ENCODE peak calls at places on chromosomes 2 and 18, in five cellular contexts. One of them, this sample, is unnamed.
A peak's percentile ranks its signal among the peaks of the same experiment; 100 is the strongest.

GRCh38 chr18:53153281-53153680 is 813.3 kb downstream of the DCC start:
- DNase-seq in left ventricle myocardium inferior: no peak
- DNase-seq in A549: peak; percentile 1
- DNase-seq in body of pancreas: no peak
- DNase-seq in astrocyte: no peak
- DNase-seq in this sample: no peak

GRCh38 chr2:127014630-127015029 is 92.3 kb downstream of the BIN1 start:
- DNase-seq in astrocyte: peak; percentile 81
- DNase-seq in left ventricle myocardium inferior: no peak
- DNase-seq in A549: no peak
- DNase-seq in body of pancreas: no peak
- DNase-seq in this sample: no peak

GRCh38 chr2:100243671-100244030 is 78.7 kb downstream of the LONRF2 start:
- DNase-seq in body of pancreas: no peak
- DNase-seq in astrocyte: no peak
- DNase-seq in left ventricle myocardium inferior: no peak
- DNase-seq in A549: no peak
- DNase-seq in this sample: no peak

GRCh38 chr18:13245481-13246000 is 27.0 kb downstream of the LDLRAD4 start:
- DNase-seq in body of pancreas: no peak
- DNase-seq in astrocyte: no peak
- DNase-seq in A549: no peak
- DNase-seq in left ventricle myocardium inferior: no peak
- DNase-seq in this sample: no peak

GRCh38 chr18:48206887-48207286 is 202.3 kb downstream of the ZBTB7C start:
- DNase-seq in body of pancreas: no peak
- DNase-seq in left ventricle myocardium inferior: no peak
- DNase-seq in astrocyte: no peak
- DNase-seq in A549: no peak
- DNase-seq in this sample: no peak

GRCh38 chr2:195124391-195125079 is 532.5 kb upstream of the SLC39A10 start:
- DNase-seq in astrocyte: no peak
- DNase-seq in body of pancreas: no peak
- DNase-seq in left ventricle myocardium inferior: no peak
- DNase-seq in A549: no peak
- DNase-seq in this sample: no peak

GRCh38 chr2:50181212-50181611 is 850.7 kb downstream of the NRXN1 start:
- DNase-seq in A549: no peak
- DNase-seq in astrocyte: no peak
- DNase-seq in left ventricle myocardium inferior: no peak
- DNase-seq in body of pancreas: no peak
- DNase-seq in this sample: no peak

GRCh38 chr18:75247041-75247551 is 36.5 kb downstream of the TSHZ1 start:
- DNase-seq in A549: no peak
- DNase-seq in body of pancreas: no peak
- DNase-seq in astrocyte: peak; percentile 34
- DNase-seq in left ventricle myocardium inferior: no peak
- DNase-seq in this sample: no peak

GRCh38 chr2:32671885-32672519 is 44.2 kb downstream of the TTC27 start:
- DNase-seq in astrocyte: no peak
- DNase-seq in left ventricle myocardium inferior: no peak
- DNase-seq in A549: no peak
- DNase-seq in body of pancreas: no peak
- DNase-seq in this sample: no peak

GRCh38 chr2:107936427-107937359 is 49.6 kb upstream of the SLC5A7 start:
- DNase-seq in A549: no peak
- DNase-seq in body of pancreas: no peak
- DNase-seq in left ventricle myocardium inferior: no peak
- DNase-seq in astrocyte: no peak
- DNase-seq in this sample: no peak

GRCh38 chr2:186531257-186531775 is 45.3 kb downstream of the ZC3H15 start:
- DNase-seq in left ventricle myocardium inferior: no peak
- DNase-seq in astrocyte: peak; percentile 36
- DNase-seq in body of pancreas: no peak
- DNase-seq in A549: no peak
- DNase-seq in this sample: no peak

GRCh38 chr2:135005753-135006152 is 41.5 kb downstream of the MAP3K19 start:
- DNase-seq in left ventricle myocardium inferior: no peak
- DNase-seq in body of pancreas: no peak
- DNase-seq in astrocyte: no peak
- DNase-seq in A549: no peak
- DNase-seq in this sample: no peak

GRCh38 chr18:23244431-23244830 is 109.1 kb downstream of the CABLES1 start:
- DNase-seq in A549: no peak
- DNase-seq in left ventricle myocardium inferior: no peak
- DNase-seq in body of pancreas: no peak
- DNase-seq in astrocyte: no peak
- DNase-seq in this sample: no peak

GRCh38 chr2:192197387-192197786 is 2.7 kb upstream of the TMEFF2 start:
- DNase-seq in body of pancreas: no peak
- DNase-seq in astrocyte: no peak
- DNase-seq in A549: peak; percentile 3
- DNase-seq in left ventricle myocardium inferior: no peak
- DNase-seq in this sample: no peak
- H3K4me3 ChIP-seq in body of pancreas: no peak overlapping the region
- H3K4me3 ChIP-seq in astrocyte: no peak overlapping the region
- H3K4me3 ChIP-seq in A549: no peak overlapping the region
- H3K4me3 ChIP-seq in left ventricle myocardium inferior: no peak overlapping the region
- H3K4me3 ChIP-seq in this sample: no peak overlapping the region

GRCh38 chr2:197255550-197255949 is 55.0 kb downstream of the ANKRD44 start:
- DNase-seq in A549: no peak
- DNase-seq in astrocyte: peak; percentile 43
- DNase-seq in body of pancreas: no peak
- DNase-seq in left ventricle myocardium inferior: peak; percentile 67
- DNase-seq in this sample: peak; percentile 84
- H3K4me3 ChIP-seq in A549: no peak overlapping the region
- H3K4me3 ChIP-seq in astrocyte: no peak overlapping the region
- H3K4me3 ChIP-seq in body of pancreas: no peak overlapping the region
- H3K4me3 ChIP-seq in left ventricle myocardium inferior: peak overlapping the region; percentile 38
- H3K4me3 ChIP-seq in this sample: no peak overlapping the region

GRCh38 chr2:110718382-110718781 is 14.0 kb upstream of the ACOXL start:
- DNase-seq in A549: no peak
- DNase-seq in left ventricle myocardium inferior: no peak
- DNase-seq in body of pancreas: no peak
- DNase-seq in astrocyte: no peak
- DNase-seq in this sample: no peak
- H3K4me3 ChIP-seq in A549: no peak overlapping the region
- H3K4me3 ChIP-seq in left ventricle myocardium inferior: no peak overlapping the region
- H3K4me3 ChIP-seq in body of pancreas: no peak overlapping the region
- H3K4me3 ChIP-seq in astrocyte: no peak overlapping the region
- H3K4me3 ChIP-seq in this sample: no peak overlapping the region

GRCh38 chr2:147924647-147925046 is 79.8 kb downstream of the ACVR2A start:
- DNase-seq in left ventricle myocardium inferior: no peak
- DNase-seq in astrocyte: no peak
- DNase-seq in A549: no peak
- DNase-seq in body of pancreas: no peak
- DNase-seq in this sample: no peak

GRCh38 chr2:147925886-147926285 is 81.1 kb downstream of the ACVR2A start:
- DNase-seq in body of pancreas: no peak
- DNase-seq in left ventricle myocardium inferior: no peak
- DNase-seq in astrocyte: no peak
- DNase-seq in A549: no peak
- DNase-seq in this sample: no peak

DNA sequence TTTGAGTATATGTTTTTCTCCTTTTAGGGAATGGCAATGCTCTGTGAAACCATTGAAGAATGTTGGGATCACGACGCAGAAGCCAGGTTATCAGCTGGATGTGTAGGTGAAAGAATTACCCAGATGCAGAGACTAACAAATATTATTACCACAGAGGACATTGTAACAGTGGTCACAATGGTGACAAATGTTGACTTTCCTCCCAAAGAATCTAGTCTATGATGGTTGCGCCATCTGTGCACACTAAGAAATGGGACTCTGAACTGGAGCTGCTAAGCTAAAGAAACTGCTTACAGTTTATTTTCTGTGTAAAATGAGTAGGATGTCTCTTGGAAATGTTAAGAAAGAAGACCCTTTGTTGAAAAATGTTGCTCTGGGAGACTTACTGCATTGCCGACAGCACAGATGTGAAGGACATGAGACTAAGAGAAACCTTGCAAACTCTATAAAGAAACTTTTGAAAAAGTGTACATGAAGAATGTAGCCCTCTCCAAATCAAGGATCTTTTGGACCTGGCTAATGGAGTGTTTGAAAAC is 82.3 kb downstream of the ACVR2A start:
- DNase-seq in A549: no peak
- DNase-seq in left ventricle myocardium inferior: no peak
- DNase-seq in body of pancreas: no peak
- DNase-seq in astrocyte: no peak
- DNase-seq in this sample: no peak
- H3K4me3 ChIP-seq in A549: no peak overlapping the region
- H3K4me3 ChIP-seq in left ventricle myocardium inferior: no peak overlapping the region
- H3K4me3 ChIP-seq in body of pancreas: no peak overlapping the region
- H3K4me3 ChIP-seq in astrocyte: no peak overlapping the region
- H3K4me3 ChIP-seq in this sample: no peak overlapping the region

DNA sequence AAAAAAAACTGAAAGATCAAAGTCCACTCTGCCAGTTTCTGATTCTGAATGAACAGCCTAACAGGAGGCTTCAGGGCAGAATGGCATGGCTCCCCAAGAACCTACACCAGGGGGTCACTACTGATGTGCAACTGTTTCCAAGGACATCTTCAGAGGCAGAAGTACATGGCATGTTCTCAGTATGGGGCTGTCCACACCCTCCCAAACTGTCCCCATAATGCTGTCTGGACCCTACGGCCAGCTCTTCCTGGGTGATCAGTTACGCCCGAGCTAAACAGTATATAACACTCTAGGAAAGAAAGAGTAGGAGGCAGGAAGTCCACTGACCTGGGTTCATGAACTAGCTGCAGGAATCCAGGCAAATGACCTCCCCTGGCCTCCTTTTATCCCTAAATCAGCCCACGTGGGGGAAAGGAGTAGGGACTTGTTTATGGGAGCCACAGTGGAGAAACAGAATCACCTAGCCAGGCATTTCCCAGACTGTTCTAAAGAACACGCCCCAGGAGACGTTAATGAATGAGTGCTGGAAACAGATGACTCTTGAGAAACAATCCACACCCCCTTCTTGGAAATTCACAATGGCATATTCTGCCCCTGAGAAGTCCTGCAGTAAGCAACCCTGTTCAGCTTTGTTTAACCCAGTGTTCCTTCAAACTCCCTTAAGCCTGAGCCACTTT is 2.5 kb downstream of the TMBIM1 start:
- DNase-seq in left ventricle myocardium inferior: no peak
- DNase-seq in A549: no peak
- DNase-seq in body of pancreas: peak; percentile 40
- DNase-seq in astrocyte: peak; percentile 59
- DNase-seq in this sample: peak; percentile 65
- H3K4me3 ChIP-seq in left ventricle myocardium inferior: peak overlapping the region; percentile 93
- H3K4me3 ChIP-seq in A549: no peak overlapping the region
- H3K4me3 ChIP-seq in body of pancreas: no peak overlapping the region
- H3K4me3 ChIP-seq in astrocyte: peak overlapping the region; percentile 14
- H3K4me3 ChIP-seq in this sample: peak overlapping the region; percentile 96

GRCh38 chr2:189177441-189177840 is 2.1 kb downstream of the COL5A2 start:
- DNase-seq in body of pancreas: no peak
- DNase-seq in A549: no peak
- DNase-seq in left ventricle myocardium inferior: no peak
- DNase-seq in astrocyte: no peak
- DNase-seq in this sample: no peak
- H3K4me3 ChIP-seq in body of pancreas: no peak overlapping the region
- H3K4me3 ChIP-seq in A549: peak overlapping the region; percentile 66
- H3K4me3 ChIP-seq in left ventricle myocardium inferior: peak overlapping the region; percentile 68
- H3K4me3 ChIP-seq in astrocyte: peak overlapping the region; percentile 98
- H3K4me3 ChIP-seq in this sample: peak overlapping the region; percentile 59

GRCh38 chr2:167706800-167707199 is 540.6 kb downstream of the STK39 start:
- DNase-seq in astrocyte: no peak
- DNase-seq in A549: no peak
- DNase-seq in left ventricle myocardium inferior: no peak
- DNase-seq in body of pancreas: no peak
- DNase-seq in this sample: no peak
- H3K4me3 ChIP-seq in astrocyte: no peak overlapping the region
- H3K4me3 ChIP-seq in A549: no peak overlapping the region
- H3K4me3 ChIP-seq in left ventricle myocardium inferior: no peak overlapping the region
- H3K4me3 ChIP-seq in body of pancreas: no peak overlapping the region
- H3K4me3 ChIP-seq in this sample: no peak overlapping the region

DNA sequence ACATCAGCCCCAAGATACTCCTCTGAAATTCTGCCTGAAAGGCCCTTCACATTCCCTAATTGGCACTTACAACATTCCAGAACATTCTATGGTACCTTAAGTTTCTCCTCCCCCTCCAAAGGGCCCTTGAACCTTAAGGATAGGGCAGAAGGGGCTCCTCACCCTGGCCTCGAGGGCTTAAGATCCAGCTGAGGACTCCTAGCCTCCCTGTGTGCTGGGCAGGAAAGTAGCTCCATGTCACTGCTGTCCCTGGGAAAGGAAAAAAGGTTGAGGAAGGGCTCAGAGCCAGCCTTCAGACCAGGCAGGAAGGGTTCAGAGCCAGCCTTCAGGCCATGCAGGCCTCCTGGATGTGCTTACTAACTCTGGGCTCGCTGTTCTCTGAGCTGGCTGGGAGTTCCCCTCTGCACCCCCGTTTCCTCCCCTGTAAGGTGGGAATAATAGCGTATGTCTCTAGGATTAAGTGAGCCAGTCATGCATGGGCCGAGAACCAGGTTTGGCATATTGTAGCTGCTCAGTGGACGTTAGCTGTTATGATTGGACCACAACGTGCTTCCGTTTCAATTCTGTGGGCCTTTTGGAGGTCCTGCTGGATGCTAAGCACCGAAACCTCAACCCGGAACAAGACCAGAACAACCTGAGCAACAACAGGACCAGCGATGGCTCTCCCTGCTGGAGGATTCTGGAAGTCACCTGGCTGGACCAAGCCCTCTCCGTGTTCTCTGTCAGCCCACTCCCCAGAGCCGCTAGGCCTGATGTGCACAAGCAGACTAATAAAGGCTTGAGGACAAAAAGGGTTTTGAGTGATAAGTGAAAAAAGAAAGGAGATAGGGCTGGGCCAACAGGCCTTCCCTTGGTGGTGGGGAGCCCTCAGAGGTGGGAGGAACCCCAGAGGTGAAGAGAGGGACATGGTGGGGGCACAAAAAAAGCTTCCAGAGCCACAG is 1.0 kb upstream of the B3GNT7 start:
- DNase-seq in body of pancreas: peak; percentile 56
- DNase-seq in A549: no peak
- DNase-seq in left ventricle myocardium inferior: no peak
- DNase-seq in astrocyte: no peak
- DNase-seq in this sample: no peak
- H3K4me3 ChIP-seq in body of pancreas: peak overlapping the region; percentile 10
- H3K4me3 ChIP-seq in A549: peak overlapping the region; percentile 73
- H3K4me3 ChIP-seq in left ventricle myocardium inferior: peak overlapping the region; percentile 68
- H3K4me3 ChIP-seq in astrocyte: no peak overlapping the region
- H3K4me3 ChIP-seq in this sample: no peak overlapping the region

GRCh38 chr2:151638188-151638933 is 95.9 kb downstream of the NEB start:
- DNase-seq in astrocyte: no peak
- DNase-seq in body of pancreas: no peak
- DNase-seq in A549: no peak
- DNase-seq in left ventricle myocardium inferior: no peak
- DNase-seq in this sample: no peak
- H3K4me3 ChIP-seq in astrocyte: no peak overlapping the region
- H3K4me3 ChIP-seq in body of pancreas: no peak overlapping the region
- H3K4me3 ChIP-seq in A549: no peak overlapping the region
- H3K4me3 ChIP-seq in left ventricle myocardium inferior: no peak overlapping the region
- H3K4me3 ChIP-seq in this sample: no peak overlapping the region

This sample was measured in tibial artery.